ENCODE peak calls at places on chromosomes 1 and 21, in ten cellular contexts. One of them, this sample, is unnamed. For H3K36me3, the result is how much of the 10 kb centered on the place peaks cover.

GRCh38 chr1:91557039-91557690 is 56.5 kb downstream of the CDC7 start:
- DNase-seq in mucosa of descending colon: no peak
- DNase-seq in transverse colon: no peak
- DNase-seq in fibroblast of lung: peak
- DNase-seq in colonic mucosa: no peak
- DNase-seq in uterus: no peak
- DNase-seq in psoas muscle: no peak
- DNase-seq in OCI-LY7: no peak
- DNase-seq in BJ: no peak
- DNase-seq in hepatocyte: no peak
- DNase-seq in this sample: no peak

GRCh38 chr21:45954271-45954670 is 27.3 kb upstream of the COL6A1 start:
- DNase-seq in mucosa of descending colon: no peak
- DNase-seq in transverse colon: no peak
- DNase-seq in fibroblast of lung: no peak
- DNase-seq in colonic mucosa: no peak
- DNase-seq in uterus: peak
- DNase-seq in psoas muscle: no peak
- DNase-seq in OCI-LY7: no peak
- DNase-seq in BJ: no peak
- DNase-seq in hepatocyte: peak
- DNase-seq in this sample: peak

GRCh38 chr1:200415693-200416593 is 6.1 kb upstream of the ZNF281 start:
- DNase-seq in mucosa of descending colon: no peak
- DNase-seq in transverse colon: peak
- DNase-seq in fibroblast of lung: peak
- DNase-seq in colonic mucosa: no peak
- DNase-seq in uterus: peak
- DNase-seq in psoas muscle: peak
- DNase-seq in OCI-LY7: no peak
- DNase-seq in BJ: peak
- DNase-seq in hepatocyte: peak
- DNase-seq in this sample: peak

GRCh38 chr21:28737671-28738279 is 254.9 kb downstream of the LTN1 start:
- DNase-seq in mucosa of descending colon: no peak
- DNase-seq in transverse colon: no peak
- DNase-seq in fibroblast of lung: peak
- DNase-seq in colonic mucosa: no peak
- DNase-seq in uterus: no peak
- DNase-seq in psoas muscle: no peak
- DNase-seq in OCI-LY7: no peak
- DNase-seq in BJ: no peak
- DNase-seq in hepatocyte: peak
- DNase-seq in this sample: peak

GRCh38 chr1:198295186-198295585 is 138.4 kb downstream of the NEK7 start:
- DNase-seq in mucosa of descending colon: no peak
- DNase-seq in transverse colon: no peak
- DNase-seq in fibroblast of lung: no peak
- DNase-seq in colonic mucosa: no peak
- DNase-seq in uterus: no peak
- DNase-seq in psoas muscle: no peak
- DNase-seq in OCI-LY7: no peak
- DNase-seq in BJ: no peak
- DNase-seq in hepatocyte: no peak
- DNase-seq in this sample: no peak

GRCh38 chr1:62131093-62131725 is 63.4 kb upstream of the L1TD1 start:
- DNase-seq in mucosa of descending colon: peak
- DNase-seq in transverse colon: peak
- DNase-seq in fibroblast of lung: peak
- DNase-seq in colonic mucosa: peak
- DNase-seq in uterus: no peak
- DNase-seq in psoas muscle: no peak
- DNase-seq in OCI-LY7: peak
- DNase-seq in BJ: no peak
- DNase-seq in hepatocyte: peak
- DNase-seq in this sample: peak

GRCh38 chr1:237470712-237471310 is 419.9 kb downstream of the ZP4 start:
- DNase-seq in mucosa of descending colon: no peak
- DNase-seq in transverse colon: no peak
- DNase-seq in fibroblast of lung: no peak
- DNase-seq in colonic mucosa: no peak
- DNase-seq in uterus: no peak
- DNase-seq in psoas muscle: no peak
- DNase-seq in OCI-LY7: no peak
- DNase-seq in BJ: no peak
- DNase-seq in hepatocyte: no peak
- DNase-seq in this sample: no peak

GRCh38 chr21:42855937-42856335 is 23.4 kb downstream of the WDR4 start:
- DNase-seq in mucosa of descending colon: no peak
- DNase-seq in transverse colon: no peak
- DNase-seq in fibroblast of lung: no peak
- DNase-seq in colonic mucosa: no peak
- DNase-seq in uterus: no peak
- DNase-seq in psoas muscle: no peak
- DNase-seq in OCI-LY7: no peak
- DNase-seq in BJ: no peak
- DNase-seq in hepatocyte: no peak
- DNase-seq in this sample: no peak

GRCh38 chr1:201466492-201466891 is 2.5 kb downstream of the PHLDA3 start:
- DNase-seq in mucosa of descending colon: peak
- DNase-seq in transverse colon: peak
- DNase-seq in fibroblast of lung: peak
- DNase-seq in colonic mucosa: no peak
- DNase-seq in uterus: no peak
- DNase-seq in psoas muscle: peak
- DNase-seq in OCI-LY7: no peak
- DNase-seq in BJ: no peak
- DNase-seq in hepatocyte: no peak
- DNase-seq in this sample: no peak

GRCh38 chr1:192809286-192810252 is 730 bp downstream of the RGS2 start:
- DNase-seq in mucosa of descending colon: peak
- DNase-seq in transverse colon: peak
- DNase-seq in fibroblast of lung: peak
- DNase-seq in colonic mucosa: peak
- DNase-seq in uterus: peak
- DNase-seq in psoas muscle: peak
- DNase-seq in OCI-LY7: peak
- DNase-seq in BJ: no peak
- DNase-seq in hepatocyte: peak
- DNase-seq in this sample: peak

GRCh38 chr1:205301842-205302588 is 19.5 kb downstream of the NUAK2 start:
- DNase-seq in mucosa of descending colon: no peak
- DNase-seq in transverse colon: no peak
- DNase-seq in fibroblast of lung: peak
- DNase-seq in colonic mucosa: no peak
- DNase-seq in uterus: no peak
- DNase-seq in psoas muscle: no peak
- DNase-seq in OCI-LY7: peak
- DNase-seq in BJ: no peak
- DNase-seq in hepatocyte: peak
- DNase-seq in this sample: no peak

DNA sequence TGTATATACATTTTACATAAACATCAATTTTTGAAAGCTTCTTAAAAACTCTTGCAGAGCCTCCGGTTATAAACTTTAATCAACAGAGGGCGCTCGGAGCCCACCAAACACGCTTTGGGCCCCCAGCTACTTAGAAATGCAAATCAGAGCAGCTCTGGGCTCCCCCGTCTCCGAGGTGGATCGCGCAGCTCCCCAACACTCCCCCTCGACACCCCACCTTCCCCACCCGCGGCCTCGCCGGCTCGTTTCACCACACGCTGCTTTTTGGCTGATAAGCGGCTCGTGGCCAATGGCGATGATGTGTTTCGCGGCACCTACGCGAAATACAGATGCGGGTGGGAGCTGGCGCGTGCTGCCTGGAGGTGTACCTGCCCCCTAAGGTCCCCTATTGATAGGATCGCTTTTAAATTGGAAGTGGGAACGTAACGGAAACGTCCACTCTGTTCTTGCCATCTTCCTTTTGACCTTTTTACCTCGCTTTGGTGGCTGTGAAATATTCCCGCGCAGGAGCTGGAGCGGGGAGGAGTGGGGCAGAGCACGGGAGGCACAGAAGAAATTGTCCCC is 1.6 kb upstream of the KIF26B start:
- DNase-seq in mucosa of descending colon: peak
- DNase-seq in transverse colon: peak
- DNase-seq in fibroblast of lung: peak
- DNase-seq in colonic mucosa: peak
- DNase-seq in uterus: peak
- DNase-seq in psoas muscle: peak
- DNase-seq in OCI-LY7: peak
- DNase-seq in BJ: no peak
- DNase-seq in hepatocyte: peak
- DNase-seq in this sample: peak
- TF ChIP-seq CTCF in mucosa of descending colon: no peak
- TF ChIP-seq CTCF in transverse colon: peak
- TF ChIP-seq CTCF in fibroblast of lung: peak
- TF ChIP-seq CTCF in colonic mucosa: peak
- TF ChIP-seq CTCF in uterus: peak
- TF ChIP-seq CTCF in psoas muscle: peak
- TF ChIP-seq CTCF in OCI-LY7: peak
- TF ChIP-seq CTCF in BJ: peak
- TF ChIP-seq CTCF in hepatocyte: peak
- TF ChIP-seq CTCF in this sample: peak

GRCh38 chr1:14055442-14056225 is 355.6 kb downstream of the PRDM2 start:
- DNase-seq in mucosa of descending colon: no peak
- DNase-seq in transverse colon: no peak
- DNase-seq in fibroblast of lung: peak
- DNase-seq in colonic mucosa: no peak
- DNase-seq in uterus: no peak
- DNase-seq in psoas muscle: no peak
- DNase-seq in OCI-LY7: no peak
- DNase-seq in BJ: no peak
- DNase-seq in hepatocyte: peak
- DNase-seq in this sample: no peak
- H3K4me3 ChIP-seq in mucosa of descending colon: no peak
- H3K4me3 ChIP-seq in transverse colon: no peak
- H3K4me3 ChIP-seq in fibroblast of lung: no peak
- H3K4me3 ChIP-seq in colonic mucosa: no peak
- H3K4me3 ChIP-seq in uterus: no peak
- H3K4me3 ChIP-seq in psoas muscle: no peak
- H3K4me3 ChIP-seq in OCI-LY7: no peak
- H3K4me3 ChIP-seq in BJ: no peak
- H3K4me3 ChIP-seq in hepatocyte: no peak
- H3K4me3 ChIP-seq in this sample: no peak

GRCh38 chr1:26772687-26773086 is 15.1 kb upstream of the PIGV start:
- DNase-seq in mucosa of descending colon: no peak
- DNase-seq in transverse colon: no peak
- DNase-seq in fibroblast of lung: peak
- DNase-seq in colonic mucosa: no peak
- DNase-seq in uterus: no peak
- DNase-seq in psoas muscle: no peak
- DNase-seq in OCI-LY7: no peak
- DNase-seq in BJ: peak
- DNase-seq in hepatocyte: no peak
- DNase-seq in this sample: peak

GRCh38 chr1:26768755-26769154 is 19.0 kb upstream of the PIGV start:
- DNase-seq in mucosa of descending colon: no peak
- DNase-seq in transverse colon: no peak
- DNase-seq in fibroblast of lung: peak
- DNase-seq in colonic mucosa: no peak
- DNase-seq in uterus: no peak
- DNase-seq in psoas muscle: no peak
- DNase-seq in OCI-LY7: no peak
- DNase-seq in BJ: peak
- DNase-seq in hepatocyte: peak
- DNase-seq in this sample: peak

GRCh38 chr1:26774462-26774861 is 13.3 kb upstream of the PIGV start:
- DNase-seq in mucosa of descending colon: no peak
- DNase-seq in transverse colon: no peak
- DNase-seq in fibroblast of lung: no peak
- DNase-seq in colonic mucosa: no peak
- DNase-seq in uterus: no peak
- DNase-seq in psoas muscle: no peak
- DNase-seq in OCI-LY7: no peak
- DNase-seq in BJ: no peak
- DNase-seq in hepatocyte: no peak
- DNase-seq in this sample: no peak

GRCh38 chr1:26771285-26771642 is 16.5 kb upstream of the PIGV start:
- DNase-seq in mucosa of descending colon: no peak
- DNase-seq in transverse colon: no peak
- DNase-seq in fibroblast of lung: no peak
- DNase-seq in colonic mucosa: no peak
- DNase-seq in uterus: no peak
- DNase-seq in psoas muscle: no peak
- DNase-seq in OCI-LY7: no peak
- DNase-seq in BJ: no peak
- DNase-seq in hepatocyte: no peak
- DNase-seq in this sample: no peak

GRCh38 chr1:26771643-26772321 is 16.0 kb upstream of the PIGV start:
- DNase-seq in mucosa of descending colon: no peak
- DNase-seq in transverse colon: no peak
- DNase-seq in fibroblast of lung: peak
- DNase-seq in colonic mucosa: peak
- DNase-seq in uterus: peak
- DNase-seq in psoas muscle: no peak
- DNase-seq in OCI-LY7: no peak
- DNase-seq in BJ: peak
- DNase-seq in hepatocyte: peak
- DNase-seq in this sample: peak
- H3K36me3 ChIP-seq in mucosa of descending colon: under half
- H3K36me3 ChIP-seq in transverse colon: under half
- H3K36me3 ChIP-seq in fibroblast of lung: under half
- H3K36me3 ChIP-seq in colonic mucosa: under half
- H3K36me3 ChIP-seq in uterus: under half
- H3K36me3 ChIP-seq in psoas muscle: half or more
- H3K36me3 ChIP-seq in OCI-LY7: half or more
- H3K36me3 ChIP-seq in BJ: under half
- H3K36me3 ChIP-seq in hepatocyte: under half
- H3K36me3 ChIP-seq in this sample: half or more

GRCh38 chr1:32396482-32396881 is 2.2 kb upstream of the BSDC1 start:
- DNase-seq in mucosa of descending colon: no peak
- DNase-seq in transverse colon: no peak
- DNase-seq in fibroblast of lung: no peak
- DNase-seq in colonic mucosa: no peak
- DNase-seq in uterus: no peak
- DNase-seq in psoas muscle: no peak
- DNase-seq in OCI-LY7: no peak
- DNase-seq in BJ: no peak
- DNase-seq in hepatocyte: no peak
- DNase-seq in this sample: no peak

GRCh38 chr1:32399853-32400252 is 5.6 kb upstream of the BSDC1 start:
- DNase-seq in mucosa of descending colon: no peak
- DNase-seq in transverse colon: no peak
- DNase-seq in fibroblast of lung: no peak
- DNase-seq in colonic mucosa: no peak
- DNase-seq in uterus: no peak
- DNase-seq in psoas muscle: no peak
- DNase-seq in OCI-LY7: no peak
- DNase-seq in BJ: no peak
- DNase-seq in hepatocyte: no peak
- DNase-seq in this sample: no peak

GRCh38 chr1:32398401-32398800 is 4.2 kb upstream of the BSDC1 start:
- DNase-seq in mucosa of descending colon: no peak
- DNase-seq in transverse colon: no peak
- DNase-seq in fibroblast of lung: peak
- DNase-seq in colonic mucosa: no peak
- DNase-seq in uterus: no peak
- DNase-seq in psoas muscle: no peak
- DNase-seq in OCI-LY7: no peak
- DNase-seq in BJ: no peak
- DNase-seq in hepatocyte: no peak
- DNase-seq in this sample: peak

GRCh38 chr1:32404956-32405355 is 10.7 kb upstream of the BSDC1 start:
- DNase-seq in mucosa of descending colon: no peak
- DNase-seq in transverse colon: no peak
- DNase-seq in fibroblast of lung: peak
- DNase-seq in colonic mucosa: no peak
- DNase-seq in uterus: no peak
- DNase-seq in psoas muscle: no peak
- DNase-seq in OCI-LY7: no peak
- DNase-seq in BJ: peak
- DNase-seq in hepatocyte: no peak
- DNase-seq in this sample: no peak

GRCh38 chr1:32400876-32401631 is 6.8 kb upstream of the BSDC1 start:
- DNase-seq in mucosa of descending colon: peak
- DNase-seq in transverse colon: peak
- DNase-seq in fibroblast of lung: peak
- DNase-seq in colonic mucosa: peak
- DNase-seq in uterus: peak
- DNase-seq in psoas muscle: peak
- DNase-seq in OCI-LY7: peak
- DNase-seq in BJ: peak
- DNase-seq in hepatocyte: peak
- DNase-seq in this sample: peak
- TF ChIP-seq CTCF in mucosa of descending colon: peak
- TF ChIP-seq CTCF in transverse colon: peak
- TF ChIP-seq CTCF in fibroblast of lung: peak
- TF ChIP-seq CTCF in colonic mucosa: peak
- TF ChIP-seq CTCF in uterus: peak
- TF ChIP-seq CTCF in psoas muscle: peak
- TF ChIP-seq CTCF in OCI-LY7: peak
- TF ChIP-seq CTCF in BJ: peak
- TF ChIP-seq CTCF in hepatocyte: peak
- TF ChIP-seq CTCF in this sample: peak